ENCODE peak calls at places on chromosome 6, in six cellular contexts. J, G, W, N, I and Y are unnamed samples.

GRCh38 chr6:35727206-35727934 is 9.5 kb upstream of the ARMC12 start:
- DNase-seq in J (no peak), G (peak; percentile 93), W (peak; percentile 86), N (peak; percentile 87), I (peak; percentile 92), Y (peak; percentile 98)

GRCh38 chr6:33061987-33062386 is 11.5 kb downstream of the HLA-DPA1 start:
- DNase-seq in J (no peak), G (no peak), W (no peak), N (no peak), I (no peak), Y (no peak)

GRCh38 chr6:136012948-136013347 is 161.4 kb downstream of the PDE7B start:
- DNase-seq in J (no peak), G (no peak), W (no peak), N (no peak), I (no peak), Y (no peak)

GRCh38 chr6:108811490-108811889 is 36.7 kb upstream of the ARMC2 start:
- DNase-seq in J (no peak), G (no peak), W (no peak), N (no peak), I (no peak), Y (no peak)

GRCh38 chr6:34053721-34054120 is 92.2 kb downstream of the GRM4 start:
- DNase-seq in J (peak; percentile 25), G (no peak), W (no peak), N (no peak), I (no peak), Y (no peak)

GRCh38 chr6:13319891-13320564 is 8.3 kb downstream of the TBC1D7 start:
- DNase-seq in J (no peak), G (no peak), W (no peak), N (no peak), I (no peak), Y (no peak)

GRCh38 chr6:36836091-36836770 is 3.0 kb downstream of the CPNE5 start:
- DNase-seq in J (no peak), G (no peak), W (no peak), N (no peak), I (no peak), Y (no peak)

GRCh38 chr6:137046871-137047412 is 2.2 kb upstream of the IL20RA start:
- DNase-seq in J (no peak), G (no peak), W (no peak), N (no peak), I (no peak), Y (no peak)

GRCh38 chr6:109595998-109596397 is 95.0 kb downstream of the AK9 start:
- DNase-seq in J (peak; percentile 3), G (peak; percentile 31), W (peak; percentile 19), N (no peak), I (no peak), Y (no peak)

GRCh38 chr6:165698868-165699267 is 35.8 kb upstream of the PDE10A start:
- DNase-seq in J (no peak), G (no peak), W (no peak), N (no peak), I (no peak), Y (no peak)

GRCh38 chr6:166772518-166772917 is 145.5 kb upstream of the RPS6KA2 start:
- DNase-seq in J (no peak), G (no peak), W (no peak), N (no peak), I (no peak), Y (no peak)

GRCh38 chr6:2434116-2434515 is 188.7 kb upstream of the GMDS start:
- DNase-seq in J (peak; percentile 85), G (no peak), W (no peak), N (no peak), I (no peak), Y (peak; percentile 94)

GRCh38 chr6:88048556-88048955 is 915 bp downstream of the SPACA1 start:
- DNase-seq in J (no peak), G (peak; percentile 47), W (no peak), N (no peak), I (no peak), Y (no peak)

GRCh38 chr6:44696099-44696498 is 308.6 kb downstream of the CDC5L start:
- DNase-seq in J (no peak), G (no peak), W (no peak), N (no peak), I (no peak), Y (no peak)

GRCh38 chr6:143149771-143150170 is 89.1 kb downstream of the AIG1 start:
- DNase-seq in J (no peak), G (no peak), W (no peak), N (no peak), I (no peak), Y (no peak)

GRCh38 chr6:16355699-16356481 is 117.5 kb downstream of the GMPR start:
- DNase-seq in J (peak; percentile 77), G (no peak), W (no peak), N (no peak), I (no peak), Y (no peak)

GRCh38 chr6:36821581-36822335 is 17.5 kb downstream of the CPNE5 start:
- DNase-seq in J (no peak), G (no peak), W (no peak), N (no peak), I (no peak), Y (no peak)

GRCh38 chr6:8674088-8674487 is 238.7 kb upstream of the SLC35B3 start:
- DNase-seq in J (no peak), G (no peak), W (no peak), N (no peak), I (no peak), Y (no peak)

GRCh38 chr6:64932486-64932885 is 774.5 kb downstream of the EYS start:
- DNase-seq in J (no peak), G (peak; percentile 14), W (no peak), N (no peak), I (no peak), Y (no peak)

GRCh38 chr6:47180633-47181032 is 129.1 kb downstream of the TNFRSF21 start:
- DNase-seq in J (peak; percentile 58), G (peak; percentile 52), W (no peak), N (no peak), I (no peak), Y (no peak)

GRCh38 chr6:15521516-15521915 is 141.3 kb downstream of the DTNBP1 start:
- DNase-seq in J (no peak), G (no peak), W (peak; percentile 4), N (no peak), I (no peak), Y (no peak)

GRCh38 chr6:35445691-35446090 is 6.4 kb upstream of the FANCE start:
- DNase-seq in J (no peak), G (no peak), W (no peak), N (no peak), I (no peak), Y (no peak)

GRCh38 chr6:33570806-33571636 is 9.1 kb downstream of the BAK1 start:
- DNase-seq in J (peak; percentile 66), G (peak; percentile 90), W (peak; percentile 81), N (peak; percentile 84), I (peak; percentile 91), Y (peak; percentile 93)

GRCh38 chr6:151286192-151286591 is 46.4 kb downstream of the AKAP12 start:
- DNase-seq in J (peak; percentile 5), G (no peak), W (no peak), N (no peak), I (no peak), Y (no peak)

GRCh38 chr6:141988954-141989705 is 143.6 kb upstream of the GJE1 start:
- DNase-seq in J (peak; percentile 39), G (peak; percentile 66), W (peak; percentile 32), N (no peak), I (no peak), Y (no peak)

GRCh38 chr6:159701413-159701999 is 8.5 kb upstream of the SOD2 start:
- DNase-seq in J (no peak), G (peak; percentile 39), W (no peak), N (peak; percentile 61), I (no peak), Y (no peak)

GRCh38 chr6:48429610-48430009 is 318.6 kb upstream of the PTCHD4 start:
- DNase-seq in J (no peak), G (no peak), W (no peak), N (no peak), I (no peak), Y (no peak)
- H3K4me1 ChIP-seq in J (peaks cover 16% of the 10 kb centered on the region), G (peaks cover 16% of the 10 kb centered on the region), W (no peaks in the 10 kb centered on the region), N (no peaks in the 10 kb centered on the region), I (no peaks in the 10 kb centered on the region), Y (no peaks in the 10 kb centered on the region)

GRCh38 chr6:150002710-150003109 is 22.6 kb downstream of the RAET1L start:
- DNase-seq in J (no peak), G (no peak), W (no peak), N (no peak), I (no peak), Y (no peak)

GRCh38 chr6:150004101-150004782 is 21.1 kb downstream of the RAET1L start:
- DNase-seq in J (no peak), G (no peak), W (no peak), N (no peak), I (no peak), Y (no peak)

GRCh38 chr6:150005761-150006651 is 19.3 kb downstream of the RAET1L start:
- DNase-seq in J (no peak), G (no peak), W (no peak), N (no peak), I (no peak), Y (no peak)

GRCh38 chr6:150006961-150007464 is 18.3 kb downstream of the RAET1L start:
- DNase-seq in J (no peak), G (peak; percentile 37), W (peak; percentile 22), N (no peak), I (no peak), Y (no peak)

DNA sequence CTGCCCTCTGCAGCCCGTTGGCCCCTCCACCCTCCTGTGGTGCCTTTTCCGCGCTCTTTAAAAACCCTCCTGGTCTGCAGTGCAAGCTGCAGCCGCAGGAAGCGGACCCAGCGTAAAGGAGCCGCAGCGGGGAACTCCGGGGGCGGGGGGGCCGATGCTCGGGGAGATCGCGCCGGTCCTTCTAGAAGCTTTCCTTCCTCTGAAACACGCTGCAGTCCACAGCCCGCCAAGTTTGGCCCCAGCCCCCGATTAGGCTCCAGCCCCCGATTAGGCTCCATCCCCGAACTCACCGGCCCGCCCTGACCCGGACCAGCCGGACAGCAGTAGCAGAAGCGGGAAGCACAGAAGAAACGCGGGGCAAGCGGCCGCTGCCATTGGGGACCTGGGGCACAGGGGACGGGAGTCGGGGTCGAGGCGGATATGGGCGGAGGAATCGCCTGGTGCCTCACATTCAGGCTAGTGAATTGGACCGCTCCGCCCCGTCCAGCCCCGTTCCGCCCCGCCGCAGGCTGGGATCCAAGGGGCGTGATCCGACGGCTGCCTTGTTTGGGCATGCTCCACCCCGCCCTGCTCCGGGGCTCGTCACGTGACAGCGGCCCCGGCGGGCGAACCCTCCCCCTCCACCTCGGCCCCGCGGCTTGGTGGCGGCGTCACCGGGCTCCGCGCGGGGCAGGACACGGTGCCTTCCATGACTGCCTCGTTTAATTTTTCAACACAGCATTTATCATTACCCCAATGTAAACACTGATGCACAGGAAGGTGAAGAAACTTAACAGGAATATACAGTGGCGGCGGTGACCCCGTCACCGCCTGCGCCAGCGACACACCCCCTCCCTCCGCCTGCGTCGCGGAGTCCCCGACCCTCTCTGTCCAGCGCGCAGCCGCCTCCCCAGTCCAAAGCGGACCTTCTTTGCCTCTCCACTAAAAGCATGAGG is 20.3 kb downstream of the RAET1L start:
- DNase-seq in J (peak; percentile 92), G (peak; percentile 94), W (peak; percentile 95), N (peak; percentile 96), I (peak; percentile 97), Y (peak; percentile 98)
- TF ChIP-seq CTCF in J (no peak), G (peak; percentile 2), W (no peak), N (peak; percentile 12), I (peak; percentile 8), Y (no peak)

GRCh38 chr6:52548999-52549398 is 27.9 kb downstream of the TRAM2 start:
- DNase-seq in J (no peak), G (no peak), W (no peak), N (no peak), I (no peak), Y (no peak)
- H3K4me1 ChIP-seq in J (peaks cover 14% of the 10 kb centered on the region), G (peaks cover 66% of the 10 kb centered on the region), W (peaks cover 48% of the 10 kb centered on the region), N (peaks cover 57% of the 10 kb centered on the region), I (peaks cover 54% of the 10 kb centered on the region), Y (peaks cover 15% of the 10 kb centered on the region)

GRCh38 chr6:133835901-133836300 is 53.0 kb upstream of the TCF21 start:
- DNase-seq in J (no peak), G (no peak), W (no peak), N (no peak), I (no peak), Y (no peak)
- TF ChIP-seq CTCF in J (no peak), G (no peak), W (no peak), N (no peak), I (no peak), Y (no peak)